ENCODE peak calls at places on chromosomes 1 and 21, in ten cellular contexts. Y is endothelial cell, S is colonic mucosa, J is psoas muscle, Q is adrenal gland, T is glutamatergic neuron, D is left ventricle myocardium inferior, W is H9, A is suprapubic skin, K is body of pancreas. N is an unnamed sample.

GRCh38 chr1:117060441-117061317 is 553 bp downstream of the TTF2 start:
- DNase-seq in S (peak; percentile 61), D (no peak), J (no peak), W (no peak), K (peak; percentile 55), A (no peak), T (peak; percentile 37), Q (peak; percentile 59), Y (peak; percentile 40), N (no peak)

GRCh38 chr21:34157456-34158025 is 84.2 kb downstream of the MRPS6 start:
- DNase-seq in J (no peak), W (no peak), A (no peak), K (no peak), S (no peak), Q (no peak), D (no peak), Y (no peak), T (no peak), N (no peak)

GRCh38 chr1:70295737-70296136 is 58.8 kb downstream of the ANKRD13C start:
- DNase-seq in J (no peak), S (no peak), W (no peak), Y (no peak), Q (no peak), K (no peak), D (no peak), T (no peak), A (no peak), N (no peak)

GRCh38 chr1:240027059-240027462 is 64.6 kb upstream of the FMN2 start:
- DNase-seq in A (no peak), S (peak; percentile 43), Y (peak; percentile 58), J (no peak), K (peak; percentile 55), T (peak; percentile 56), Q (peak; percentile 78), W (no peak), D (no peak), N (no peak)

GRCh38 chr1:214451591-214451990 is 99.8 kb downstream of the PTPN14 start:
- DNase-seq in Q (no peak), K (no peak), Y (no peak), D (no peak), S (no peak), A (no peak), J (no peak), T (no peak), W (no peak), N (no peak)

GRCh38 chr1:46673749-46674182 is 2.1 kb downstream of the TEX38 start:
- DNase-seq in T (no peak), S (no peak), K (no peak), J (no peak), W (no peak), Q (no peak), Y (no peak), D (no peak), A (no peak), N (no peak)

GRCh38 chr1:109201123-109201703 is 12.5 kb upstream of the SARS1 start:
- DNase-seq in A (no peak), D (no peak), Q (peak; percentile 80), K (no peak), T (peak; percentile 37), S (peak; percentile 59), J (peak; percentile 54), W (peak; percentile 76), Y (peak; percentile 45), N (no peak)

GRCh38 chr1:41861509-41862410 is 57.0 kb downstream of the HIVEP3 start:
- DNase-seq in Y (no peak), D (no peak), A (no peak), T (no peak), J (no peak), W (no peak), Q (no peak), S (no peak), K (no peak), N (no peak)

GRCh38 chr1:186950547-186950946 is 121.8 kb downstream of the PLA2G4A start:
- DNase-seq in T (no peak), J (no peak), Q (no peak), K (no peak), W (no peak), A (no peak), Y (no peak), S (no peak), D (no peak), N (no peak)

GRCh38 chr1:150516050-150516591 is 569 bp downstream of the FALEC start:
- DNase-seq in J (no peak), K (no peak), T (no peak), D (no peak), Y (no peak), W (peak; percentile 41), S (no peak), A (no peak), Q (no peak), N (no peak)

GRCh38 chr1:84757301-84757700 is 67.0 kb upstream of the SSX2IP start:
- DNase-seq in A (no peak), K (no peak), Y (no peak), W (no peak), S (no peak), D (no peak), J (no peak), Q (no peak), T (no peak), N (no peak)
- TF ChIP-seq CTCF in A (no peak), K (no peak), Y (peak; percentile 61), W (peak; percentile 47), S (no peak), D (peak; percentile 35), J (no peak), Q (no peak), T (peak; percentile 46), N (no peak)

DNA sequence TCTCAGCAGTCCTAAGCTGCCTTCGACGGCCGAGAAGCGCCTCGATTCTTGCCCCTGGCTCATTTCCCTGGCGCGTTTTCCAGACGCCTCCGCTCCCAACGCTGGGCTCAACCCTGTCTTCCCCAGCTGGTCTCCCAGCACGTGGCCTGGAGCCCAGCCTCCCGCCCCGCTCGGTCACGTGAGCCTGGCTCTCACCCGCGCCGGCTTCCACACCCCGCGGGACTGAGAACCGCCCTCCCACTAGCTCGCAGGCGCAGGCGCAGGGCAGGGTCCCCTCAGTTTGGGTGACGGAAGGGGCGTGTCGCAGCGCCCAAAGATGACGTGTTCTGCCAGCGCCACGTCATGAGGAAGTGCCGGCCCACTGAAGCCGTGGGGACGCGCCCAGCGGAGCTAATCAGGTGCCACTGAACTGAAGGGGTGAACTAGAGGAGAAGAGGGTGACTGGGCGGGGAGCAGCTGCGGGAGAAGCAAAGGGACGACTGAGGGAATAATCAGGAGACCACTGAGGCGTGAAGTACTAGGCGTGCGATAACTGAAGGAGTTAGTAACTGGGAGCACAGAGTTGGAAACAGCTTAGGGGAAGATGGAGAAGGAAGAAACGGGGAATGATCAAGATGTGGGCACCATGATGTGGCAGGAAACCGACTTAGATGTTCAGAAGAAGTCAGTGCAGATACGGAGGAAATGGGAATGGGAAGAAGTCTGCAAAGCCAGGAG is at the start of gene DHDDS:
- DNase-seq in W (peak; percentile 98), T (peak; percentile 99), A (peak; percentile 98), J (peak; percentile 99), S (peak; percentile 98), Q (peak; percentile 99), K (peak; percentile 99), Y (peak; percentile 97), D (peak; percentile 98), N (peak; percentile 98)
- TF ChIP-seq CTCF in W (no peak), T (no peak), A (no peak), J (no peak), S (no peak), Q (no peak), K (no peak), Y (no peak), D (no peak), N (no peak)

DNA sequence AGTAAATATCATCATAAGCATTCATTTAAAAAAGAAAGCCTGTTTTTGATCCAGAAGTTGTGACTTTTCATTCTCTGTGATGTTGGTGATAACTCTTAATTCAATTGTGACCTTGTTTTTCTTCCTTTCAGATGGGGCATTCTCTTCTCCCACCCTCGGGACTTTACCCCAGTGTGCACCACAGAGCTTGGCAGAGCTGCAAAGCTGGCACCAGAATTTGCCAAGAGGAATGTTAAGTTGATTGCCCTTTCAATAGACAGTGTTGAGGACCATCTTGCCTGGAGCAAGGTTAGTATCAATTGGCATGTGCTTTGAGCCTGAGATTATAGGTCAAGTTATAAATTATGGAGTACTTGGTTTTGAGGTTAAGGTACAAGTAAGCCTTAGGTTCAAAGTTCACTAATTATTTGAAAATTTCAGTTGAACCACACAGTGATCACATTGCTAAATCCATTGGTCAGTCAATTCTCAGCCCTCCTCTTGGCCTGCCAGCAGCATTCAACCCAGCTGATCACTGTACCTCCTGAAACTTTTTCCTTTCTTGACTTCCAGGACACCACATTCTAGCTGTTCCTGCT is 4.1 kb downstream of the PRDX6 start:
- DNase-seq in T (no peak), D (peak; percentile 25), J (no peak), S (no peak), K (no peak), Y (no peak), Q (no peak), W (no peak), A (no peak), N (no peak)
- TF ChIP-seq CTCF in T (no peak), D (no peak), J (no peak), S (no peak), K (no peak), Y (no peak), Q (no peak), W (no peak), A (no peak), N (no peak)

GRCh38 chr21:46323710-46324389 is at the start of the genes C21orf58 and PCNT:
- DNase-seq in J (peak; percentile 99), A (peak; percentile 98), D (peak; percentile 98), S (peak; percentile 96), K (peak; percentile 98), T (peak; percentile 98), W (peak; percentile 97), Q (peak; percentile 99), Y (peak; percentile 96), N (peak; percentile 97)
- TF ChIP-seq CTCF in J (no peak), A (no peak), D (no peak), S (no peak), K (no peak), T (no peak), W (no peak), Q (no peak), Y (no peak), N (no peak)

N was measured in CD14-positive monocyte.